ENCODE peak calls at places on chromosomes 3 and 15, in four cellular contexts. E, V, S and J are unnamed samples.

GRCh38 chr3:58336135-58336882 is 3.6 kb downstream of the PXK start:
- DNase-seq in E (peak), V (peak), S (peak), J (peak)

GRCh38 chr3:179416681-179417080 is 34.6 kb downstream of the GNB4 start:
- DNase-seq in E (no peak), V (no peak), S (no peak), J (no peak)

GRCh38 chr3:74756586-74756985 is 142.1 kb upstream of the CNTN3 start:
- DNase-seq in V (no peak), S (no peak), E (peak), J (no peak)

GRCh38 chr15:66264853-66265252 is 11.3 kb upstream of the MEGF11 start:
- DNase-seq in V (no peak), S (no peak), E (no peak), J (no peak)

GRCh38 chr3:142890592-142890991 is 1.7 kb upstream of the PCOLCE2 start:
- DNase-seq in E (no peak), S (no peak), V (peak), J (peak)

GRCh38 chr3:193572426-193572908 is 17.8 kb upstream of the ATP13A4 start:
- DNase-seq in S (peak), E (peak), V (no peak), J (peak)

GRCh38 chr3:108588616-108589015 is 622 bp downstream of the CIP2A start:
- DNase-seq in V (no peak), E (no peak), S (peak), J (peak)

GRCh38 chr3:119427669-119428068 is 35.7 kb downstream of the TMEM39A start:
- DNase-seq in E (no peak), S (no peak), V (no peak), J (peak)

GRCh38 chr3:114872056-114872455 is 275.0 kb downstream of the ZBTB20 start:
- DNase-seq in V (no peak), S (peak), E (no peak), J (peak)

GRCh38 chr3:142209655-142210054 is 15.7 kb downstream of the GK5 start:
- DNase-seq in E (peak), S (peak), V (peak), J (peak)

GRCh38 chr15:47951761-47952160 is 169.0 kb upstream of the SLC24A5 start:
- DNase-seq in S (no peak), V (no peak), E (no peak), J (no peak)

GRCh38 chr3:142976621-142977398 is 13.3 kb upstream of the PAQR9 start:
- DNase-seq in S (peak), E (peak), V (peak), J (peak)

GRCh38 chr3:142595581-142595950 is 627 bp upstream of the PLS1 start:
- DNase-seq in E (peak), S (peak), V (no peak), J (peak)

DNA sequence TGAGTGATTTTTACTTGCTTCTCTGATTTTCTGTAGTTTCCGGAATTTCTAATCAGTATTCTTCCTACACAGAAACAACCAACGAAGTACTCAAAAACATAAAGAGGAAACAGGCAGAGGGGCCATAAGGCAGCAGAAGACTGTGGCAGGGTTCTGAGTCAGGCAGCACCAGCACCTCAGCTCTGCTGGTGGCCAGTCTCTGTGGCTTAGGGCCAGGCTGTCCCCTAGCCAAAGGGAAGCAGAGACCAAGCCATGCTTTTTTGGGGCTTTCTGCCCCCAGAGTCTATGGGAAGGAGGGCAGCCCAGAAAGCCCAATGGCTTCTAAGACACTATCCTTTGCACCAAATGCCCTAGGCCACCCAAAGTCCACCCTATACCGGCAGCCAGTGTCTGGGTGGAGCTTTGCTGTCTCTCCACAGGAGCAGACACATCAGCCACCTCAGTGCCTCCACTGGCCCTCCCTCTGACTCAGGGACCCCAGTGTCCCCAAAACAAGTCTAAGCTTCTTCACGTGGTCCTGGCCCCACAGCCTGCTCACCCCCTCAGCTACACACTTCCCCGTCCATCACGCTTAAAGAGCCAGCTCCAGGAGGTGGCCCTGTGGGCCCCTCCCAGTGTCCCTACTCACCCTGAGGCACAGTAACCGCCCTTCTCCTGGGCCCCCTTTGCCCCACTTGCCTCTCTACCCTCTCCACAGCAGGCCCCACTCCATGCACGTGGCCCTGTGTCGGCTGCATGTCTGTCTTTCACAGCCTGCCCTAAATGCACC is 46.2 kb downstream of the CCDC12 start:
- DNase-seq in E (no peak), V (no peak), S (no peak), J (no peak)
- H3K4me3 ChIP-seq in E (no peak), V (no peak), S (no peak), J (no peak)

DNA sequence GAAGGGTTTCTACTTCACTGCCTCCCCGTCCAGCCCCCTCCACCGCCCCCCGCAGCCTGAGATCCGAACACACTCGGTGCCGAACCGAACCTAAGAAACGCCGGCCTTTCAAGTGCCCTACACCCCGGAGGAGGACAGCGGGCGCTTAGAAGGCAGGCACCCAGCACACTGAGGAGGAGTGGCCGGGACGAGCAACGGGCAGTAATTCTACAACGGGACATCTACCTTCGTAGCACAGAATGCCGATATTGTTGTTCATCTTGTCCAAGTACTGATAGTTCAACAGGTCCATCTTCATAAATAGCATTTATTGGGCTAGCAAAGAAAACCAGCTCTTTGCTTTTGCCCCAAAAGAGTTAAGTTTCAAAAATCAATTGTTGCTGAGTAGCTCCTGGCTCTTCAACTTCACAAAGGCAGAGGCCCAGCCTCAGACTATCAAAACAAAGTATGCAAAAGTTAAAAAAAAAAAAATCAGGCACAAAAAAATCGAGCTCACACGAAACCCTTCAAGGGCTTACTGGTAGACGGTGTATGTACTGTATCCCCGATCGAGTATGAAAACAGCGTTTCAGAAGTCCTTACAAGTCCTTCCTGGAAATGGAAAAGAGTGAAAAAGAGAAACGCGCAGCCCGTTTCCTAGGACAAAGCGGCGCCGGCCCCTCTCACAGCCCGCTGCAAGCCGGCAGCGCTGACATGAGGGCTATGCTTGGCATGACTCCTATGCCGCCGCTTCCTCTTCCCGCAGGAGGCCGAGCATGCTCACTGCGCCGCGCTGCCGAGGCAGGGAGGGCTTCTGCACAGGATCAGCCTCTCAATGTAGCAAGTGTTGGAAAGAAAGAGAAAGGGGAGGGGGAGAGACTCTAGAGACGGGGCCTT is at the start of gene VGLL4:
- DNase-seq in V (peak), S (peak), E (peak), J (peak)
- TF ChIP-seq CTCF in V (peak), S (peak), E (peak), J (peak)

GRCh38 chr3:49867400-49867799 is 2.3 kb downstream of the CAMKV start:
- DNase-seq in E (no peak), V (no peak), S (no peak), J (no peak)

GRCh38 chr3:49871536-49872157 is 1.9 kb upstream of the CAMKV start:
- DNase-seq in S (no peak), V (no peak), E (no peak), J (no peak)

GRCh38 chr3:49869525-49870126 is at the start of gene CAMKV:
- DNase-seq in S (no peak), E (no peak), V (no peak), J (no peak)

GRCh38 chr3:49867871-49868321 is 1.8 kb downstream of the CAMKV start:
- DNase-seq in V (no peak), E (peak), S (peak), J (peak)

DNA sequence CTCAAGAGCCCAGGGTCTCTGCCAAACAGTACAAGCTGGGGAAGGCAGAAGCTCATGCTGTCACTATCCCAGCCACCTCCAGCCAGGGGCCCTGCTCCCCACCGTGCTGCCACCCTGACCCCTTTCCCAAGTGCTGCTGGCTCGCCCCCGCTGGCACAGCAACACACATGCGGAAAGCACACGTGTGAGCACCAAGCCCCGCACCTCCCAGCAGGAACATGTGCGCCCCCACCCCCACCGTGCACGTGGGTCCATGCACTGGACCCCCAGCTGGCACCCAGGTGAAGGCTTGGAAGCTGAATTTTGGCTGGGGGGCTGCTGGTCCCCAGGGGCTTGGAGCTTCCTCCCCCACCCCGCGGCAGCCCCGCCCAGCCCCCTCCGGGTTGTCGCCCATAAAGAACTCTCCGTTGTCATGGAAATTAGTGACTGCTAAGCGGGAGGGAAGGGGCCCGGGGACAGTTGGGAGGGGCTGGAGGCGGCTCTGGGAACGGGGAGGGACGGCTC is 703 bp downstream of the CAMKV start:
- DNase-seq in E (no peak), S (no peak), V (no peak), J (no peak)
- H3K4me3 ChIP-seq in E (no peak), S (no peak), V (no peak), J (no peak)

GRCh38 chr3:73399106-73399505 is 225.6 kb downstream of the PDZRN3 start:
- DNase-seq in E (no peak), V (peak), S (peak), J (peak)
- TF ChIP-seq CTCF in E (no peak), V (no peak), S (no peak), J (no peak)

GRCh38 chr3:152280539-152280938 is 11.8 kb downstream of the MBNL1 start:
- DNase-seq in S (no peak), E (no peak), V (no peak), J (no peak)

GRCh38 chr3:152277198-152277597 is 8.5 kb downstream of the MBNL1 start:
- DNase-seq in V (no peak), S (no peak), E (no peak), J (no peak)

GRCh38 chr3:152279474-152279873 is 10.7 kb downstream of the MBNL1 start:
- DNase-seq in S (no peak), E (no peak), V (no peak), J (no peak)

GRCh38 chr3:152278674-152279427 is 10.1 kb downstream of the MBNL1 start:
- DNase-seq in E (no peak), V (no peak), S (no peak), J (no peak)

GRCh38 chr3:152276688-152277087 is 8.0 kb downstream of the MBNL1 start:
- DNase-seq in S (no peak), E (no peak), V (no peak), J (no peak)
- H3K4me3 ChIP-seq in S (no peak), E (no peak), V (no peak), J (no peak)

GRCh38 chr3:164620423-164620822 is 457.9 kb downstream of the SI start:
- DNase-seq in E (no peak), S (no peak), V (no peak), J (no peak)
- TF ChIP-seq CTCF in E (no peak), S (no peak), V (no peak), J (no peak)

GRCh38 chr3:170909129-170909903 is 879 bp upstream of the EIF5A2 start:
- DNase-seq in S (peak), E (peak), V (peak), J (peak)
- H3K4me3 ChIP-seq in S (no peak), E (no peak), V (no peak), J (no peak)

GRCh38 chr3:81218023-81218422 is 543.4 kb downstream of the GBE1 start:
- DNase-seq in E (no peak), S (peak), V (no peak), J (peak)
- TF ChIP-seq CTCF in E (peak), S (peak), V (peak), J (no peak)

DNA sequence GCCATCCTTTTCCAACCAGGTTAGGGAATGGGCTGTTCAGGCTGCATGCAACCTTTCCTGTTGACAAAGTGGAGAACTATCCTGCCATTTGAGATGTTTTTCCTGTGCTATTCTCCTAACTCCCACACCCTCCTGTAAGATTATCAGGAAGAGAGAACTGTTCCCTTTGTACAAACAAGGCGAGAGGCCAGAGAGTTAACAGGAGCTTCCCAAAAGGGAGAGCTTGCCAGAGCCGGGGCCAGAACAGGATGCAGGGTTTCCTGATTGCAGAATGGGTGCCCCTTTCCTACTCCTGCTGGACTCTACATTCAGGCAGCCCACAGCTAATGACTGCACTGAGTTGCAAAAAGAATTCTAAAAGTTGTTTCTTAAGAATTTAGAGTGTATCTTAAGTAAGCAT is 17.1 kb downstream of the PML start:
- DNase-seq in S (peak), V (no peak), E (no peak), J (peak)
- H3K4me3 ChIP-seq in S (no peak), V (no peak), E (no peak), J (no peak)